ENCODE peak calls at places on chromosomes 16 and 17, in nine cellular contexts. V, G, L, Y, D, W, O, J and X are unnamed samples.

GRCh38 chr17:4956493-4957061 is 5.7 kb downstream of the ENO3 start:
- DNase-seq in G (no peak), L (peak; percentile 40), O (peak; percentile 67), W (no peak), V (peak; percentile 26), J (no peak), Y (peak; percentile 52), D (peak; percentile 75), X (no peak)

GRCh38 chr17:77109159-77110005 is 31.4 kb upstream of the SEC14L1 start:
- DNase-seq in O (no peak), V (no peak), L (no peak), W (no peak), J (no peak), Y (no peak), G (no peak), D (no peak), X (no peak)

GRCh38 chr16:1932050-1933028 is 10.7 kb downstream of the MSRB1 start:
- DNase-seq in J (no peak), D (no peak), W (no peak), O (peak; percentile 75), L (no peak), Y (peak; percentile 58), G (peak; percentile 38), V (no peak), X (peak; percentile 61)

GRCh38 chr16:9965079-9965478 is 217.1 kb downstream of the GRIN2A start:
- DNase-seq in W (no peak), Y (no peak), D (no peak), J (no peak), L (no peak), V (no peak), G (no peak), O (no peak), X (no peak)

GRCh38 chr17:81310963-81311550 is 15.9 kb upstream of the SLC38A10 start:
- DNase-seq in Y (no peak), O (no peak), J (no peak), G (no peak), V (no peak), D (no peak), L (no peak), W (no peak), X (no peak)

GRCh38 chr16:67199011-67199807 is at the start of gene ELMO3:
- DNase-seq in O (peak; percentile 79), V (no peak), L (peak; percentile 71), J (no peak), W (no peak), D (no peak), G (peak; percentile 36), Y (peak; percentile 87), X (no peak)

GRCh38 chr16:1903845-1904820 is 14.1 kb downstream of the HS3ST6 start:
- DNase-seq in V (no peak), W (no peak), Y (no peak), D (no peak), G (no peak), O (no peak), J (no peak), L (no peak), X (no peak)

GRCh38 chr16:85481206-85481605 is 131.9 kb upstream of the GSE1 start:
- DNase-seq in L (no peak), J (no peak), O (no peak), V (no peak), Y (no peak), W (no peak), D (no peak), G (no peak), X (no peak)

GRCh38 chr16:81938331-81939163 is 72.7 kb downstream of the SDR42E1 start:
- DNase-seq in O (no peak), V (no peak), W (no peak), L (no peak), G (no peak), J (no peak), Y (no peak), D (no peak), X (no peak)

GRCh38 chr16:81945665-81946064 is 65.6 kb downstream of the SDR42E1 start:
- DNase-seq in Y (no peak), J (no peak), O (no peak), L (no peak), G (peak; percentile 44), W (no peak), V (no peak), D (no peak), X (no peak)

GRCh38 chr16:81937305-81938038 is 73.8 kb downstream of the SDR42E1 start:
- DNase-seq in G (peak; percentile 27), V (no peak), W (no peak), D (no peak), L (no peak), O (no peak), J (no peak), Y (no peak), X (no peak)

GRCh38 chr16:81939164-81940067 is 71.9 kb downstream of the SDR42E1 start:
- DNase-seq in V (no peak), W (no peak), G (no peak), O (no peak), L (peak; percentile 26), Y (peak; percentile 57), J (no peak), D (no peak), X (no peak)

DNA sequence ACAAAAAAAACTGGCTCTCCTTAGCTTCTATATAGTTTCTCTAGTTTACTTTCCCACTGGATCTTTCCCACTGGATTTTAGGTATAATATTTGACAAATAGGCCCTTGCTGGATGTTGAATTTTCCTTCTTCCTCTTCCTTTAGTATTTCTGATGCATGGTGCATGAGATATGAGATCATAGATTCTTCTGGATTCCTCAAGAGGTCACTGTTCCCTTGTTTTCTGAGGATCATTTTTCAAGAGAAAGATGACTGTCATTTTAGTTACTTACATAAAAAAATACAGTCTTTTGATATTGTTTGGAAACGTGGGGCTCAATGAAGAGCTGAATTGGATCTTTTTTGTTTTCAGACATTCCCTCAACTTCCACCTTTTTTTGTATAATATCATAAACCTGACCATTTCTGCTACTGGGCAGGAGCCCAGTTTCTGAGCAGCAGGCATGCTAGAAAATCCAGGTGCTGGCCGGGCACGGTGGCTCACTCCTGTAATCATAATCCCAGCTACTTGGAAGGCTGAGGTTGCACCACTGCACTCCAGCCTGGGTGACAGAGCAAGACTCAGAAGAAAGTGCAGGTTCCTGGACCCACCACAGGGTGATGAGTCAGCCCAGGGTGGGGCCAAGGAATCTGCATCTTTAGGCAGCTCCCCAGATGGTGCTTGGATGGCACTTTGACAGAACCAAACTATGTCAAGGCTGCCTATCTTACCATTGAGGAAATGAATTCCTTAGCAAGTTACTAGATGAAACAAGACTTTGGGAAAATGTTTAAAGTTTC is 70.3 kb downstream of the SDR42E1 start:
- DNase-seq in D (no peak), Y (peak; percentile 16), W (no peak), G (peak; percentile 74), J (no peak), L (no peak), O (no peak), V (no peak), X (no peak)
- TF ChIP-seq CTCF in D (peak; percentile 48), Y (peak; percentile 64), W (peak; percentile 25), G (peak; percentile 42), J (peak; percentile 39), L (peak; percentile 52), O (peak; percentile 76), V (peak; percentile 29), X (peak; percentile 75)

GRCh38 chr17:7993972-7994589 is 8.3 kb upstream of the GUCY2D start:
- DNase-seq in O (no peak), Y (no peak), G (no peak), J (no peak), D (no peak), L (no peak), V (no peak), W (no peak), X (no peak)

GRCh38 chr17:7992924-7993323 is 9.5 kb upstream of the GUCY2D start:
- DNase-seq in O (no peak), L (no peak), Y (no peak), G (no peak), D (no peak), W (no peak), V (no peak), J (no peak), X (no peak)

GRCh38 chr17:7989781-7990655 is 12.4 kb upstream of the GUCY2D start:
- DNase-seq in L (peak; percentile 93), G (peak; percentile 88), D (peak; percentile 92), W (peak; percentile 86), O (peak; percentile 88), V (peak; percentile 97), J (peak; percentile 23), Y (peak; percentile 89), X (peak; percentile 72)

GRCh38 chr17:7988750-7989178 is 13.7 kb upstream of the GUCY2D start:
- DNase-seq in Y (peak; percentile 87), G (peak; percentile 92), W (no peak), J (no peak), O (peak; percentile 45), L (peak; percentile 60), V (no peak), D (no peak), X (no peak)

GRCh38 chr17:7992516-7992915 is 9.9 kb upstream of the GUCY2D start:
- DNase-seq in W (no peak), V (no peak), L (no peak), J (no peak), G (peak; percentile 60), Y (no peak), O (no peak), D (no peak), X (no peak)
- TF ChIP-seq CTCF in W (no peak), V (no peak), L (no peak), J (no peak), G (no peak), Y (no peak), O (no peak), D (no peak), X (no peak)

GRCh38 chr17:50425001-50425681 is 877 bp upstream of the ACSF2 start:
- DNase-seq in Y (no peak), D (no peak), L (no peak), J (no peak), V (no peak), W (no peak), O (no peak), G (no peak), X (no peak)

GRCh38 chr17:50426472-50426782 is 409 bp downstream of the ACSF2 start:
- DNase-seq in O (no peak), J (no peak), Y (no peak), L (no peak), D (no peak), W (no peak), V (no peak), G (no peak), X (no peak)

GRCh38 chr17:50425682-50426471 is at the start of gene ACSF2:
- DNase-seq in G (peak; percentile 82), J (peak; percentile 38), D (peak; percentile 87), L (peak; percentile 65), Y (peak; percentile 66), V (peak; percentile 56), O (peak; percentile 72), W (peak; percentile 39), X (peak; percentile 80)

GRCh38 chr17:50428831-50429424 is 2.9 kb downstream of the ACSF2 start:
- DNase-seq in Y (no peak), J (no peak), W (no peak), D (no peak), G (peak; percentile 59), L (no peak), V (no peak), O (no peak), X (peak; percentile 84)

DNA sequence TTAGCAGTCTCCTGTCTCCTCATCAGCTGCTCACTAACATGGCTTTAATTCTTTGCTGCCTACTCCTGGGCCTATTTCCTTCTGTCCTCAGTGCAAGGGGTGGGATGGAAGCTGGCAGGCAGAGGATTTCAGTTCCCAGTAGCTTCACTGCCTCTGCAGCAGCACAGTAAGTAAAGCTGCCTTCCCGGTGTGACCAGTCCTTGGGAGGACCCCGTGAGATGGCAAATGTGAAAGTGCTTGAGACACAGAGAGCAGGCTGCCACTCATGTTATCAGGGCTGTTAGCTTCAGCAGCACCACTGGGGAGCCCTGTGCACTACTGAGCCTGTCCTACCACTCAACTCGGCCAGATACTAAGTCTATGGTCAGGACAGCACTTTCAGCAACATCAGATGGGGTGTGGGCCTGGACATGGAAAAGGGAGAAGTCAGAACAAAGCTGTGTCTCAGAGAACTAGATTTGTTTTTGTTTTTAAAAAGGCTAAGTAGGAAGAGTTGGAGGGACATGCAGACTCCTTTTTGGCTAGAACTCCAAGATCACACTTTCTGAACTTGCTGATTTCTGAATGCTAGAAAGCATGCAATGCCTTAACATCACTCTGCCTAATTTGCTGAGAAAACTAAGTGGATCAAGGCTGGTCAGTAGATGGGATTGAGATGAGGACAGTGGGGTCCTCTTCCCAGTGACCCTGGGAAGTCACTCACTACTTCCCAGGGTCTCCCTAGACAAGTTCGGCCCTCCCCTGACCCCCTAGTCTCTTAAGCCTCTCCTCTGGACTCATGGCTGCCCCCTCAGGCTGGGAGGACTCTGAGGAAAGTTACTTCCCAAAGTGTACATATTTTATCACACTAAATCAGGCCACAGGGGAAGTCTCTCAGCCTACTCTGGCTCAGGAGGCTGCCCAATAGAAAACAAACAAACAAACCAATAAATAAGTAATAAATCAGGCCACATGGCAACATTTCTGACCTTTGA is 1.1 kb downstream of the ACSF2 start:
- DNase-seq in O (no peak), Y (peak; percentile 35), J (no peak), L (peak; percentile 16), G (peak; percentile 57), W (no peak), D (no peak), V (no peak), X (no peak)
- TF ChIP-seq CTCF in O (no peak), Y (peak; percentile 29), J (no peak), L (no peak), G (no peak), W (no peak), D (no peak), V (no peak), X (peak; percentile 77)

GRCh38 chr17:3647251-3647650 is 10.7 kb downstream of the CTNS start:
- DNase-seq in Y (no peak), D (no peak), O (no peak), J (no peak), V (no peak), W (no peak), G (no peak), L (no peak), X (no peak)
- TF ChIP-seq CTCF in Y (no peak), D (no peak), O (no peak), J (no peak), V (no peak), W (no peak), G (no peak), L (no peak), X (no peak)